ENCODE peak calls at places on chromosomes 3 and 15, in five cellular contexts. One of them, this sample, is unnamed.
A peak's percentile ranks its signal among the peaks of the same experiment; 100 is the strongest.

GRCh38 chr15:58221591-58222241 is 83.5 kb downstream of the AQP9 start:
- DNase-seq in adipocyte: peak; percentile 34
- DNase-seq in cardiac muscle cell: peak; percentile 13
- DNase-seq in HAP-1: no peak
- DNase-seq in right lobe of liver: peak; percentile 35
- DNase-seq in this sample: no peak

GRCh38 chr3:68874551-68875348 is 57.6 kb downstream of the TAFA4 start:
- DNase-seq in adipocyte: no peak
- DNase-seq in cardiac muscle cell: no peak
- DNase-seq in HAP-1: no peak
- DNase-seq in right lobe of liver: no peak
- DNase-seq in this sample: no peak

GRCh38 chr15:28075482-28076029 is 23.6 kb downstream of the OCA2 start:
- DNase-seq in adipocyte: no peak
- DNase-seq in cardiac muscle cell: no peak
- DNase-seq in HAP-1: no peak
- DNase-seq in right lobe of liver: no peak
- DNase-seq in this sample: no peak

GRCh38 chr3:153339065-153339464 is 177.0 kb downstream of the RAP2B start:
- DNase-seq in adipocyte: no peak
- DNase-seq in cardiac muscle cell: no peak
- DNase-seq in HAP-1: no peak
- DNase-seq in right lobe of liver: no peak
- DNase-seq in this sample: no peak

GRCh38 chr3:101119535-101119934 is 126.3 kb upstream of the ABI3BP start:
- DNase-seq in adipocyte: peak; percentile 72
- DNase-seq in cardiac muscle cell: no peak
- DNase-seq in HAP-1: no peak
- DNase-seq in right lobe of liver: no peak
- DNase-seq in this sample: no peak

GRCh38 chr15:74907277-74907870 is 723 bp upstream of the FAM219B start:
- DNase-seq in adipocyte: no peak
- DNase-seq in cardiac muscle cell: peak; percentile 71
- DNase-seq in HAP-1: no peak
- DNase-seq in right lobe of liver: no peak
- DNase-seq in this sample: peak; percentile 22

GRCh38 chr3:161316006-161316689 is 55.2 kb downstream of the SPTSSB start:
- DNase-seq in adipocyte: peak; percentile 11
- DNase-seq in cardiac muscle cell: no peak
- DNase-seq in HAP-1: no peak
- DNase-seq in right lobe of liver: no peak
- DNase-seq in this sample: no peak

GRCh38 chr3:2727566-2728318 is 382.4 kb downstream of the IL5RA start:
- DNase-seq in adipocyte: no peak
- DNase-seq in cardiac muscle cell: no peak
- DNase-seq in HAP-1: no peak
- DNase-seq in right lobe of liver: no peak
- DNase-seq in this sample: no peak

GRCh38 chr3:5330152-5330810 is 142.8 kb downstream of the EDEM1 start:
- DNase-seq in adipocyte: no peak
- DNase-seq in cardiac muscle cell: no peak
- DNase-seq in HAP-1: no peak
- DNase-seq in right lobe of liver: no peak
- DNase-seq in this sample: no peak

GRCh38 chr3:21894459-21895083 is 143.6 kb upstream of the ZNF385D start:
- DNase-seq in adipocyte: peak; percentile 69
- DNase-seq in cardiac muscle cell: peak; percentile 37
- DNase-seq in HAP-1: peak; percentile 6
- DNase-seq in right lobe of liver: no peak
- DNase-seq in this sample: no peak

GRCh38 chr15:60843482-60843881 is 364.5 kb upstream of the ICE2 start:
- DNase-seq in adipocyte: no peak
- DNase-seq in cardiac muscle cell: no peak
- DNase-seq in HAP-1: no peak
- DNase-seq in right lobe of liver: no peak
- DNase-seq in this sample: no peak

GRCh38 chr15:76529911-76530310 is 193.3 kb downstream of the ISL2 start:
- DNase-seq in adipocyte: peak; percentile 7
- DNase-seq in cardiac muscle cell: no peak
- DNase-seq in HAP-1: no peak
- DNase-seq in right lobe of liver: no peak
- DNase-seq in this sample: no peak

GRCh38 chr15:75091814-75092213 is 68.4 kb downstream of the PPCDC start:
- DNase-seq in adipocyte: no peak
- DNase-seq in cardiac muscle cell: no peak
- DNase-seq in HAP-1: no peak
- DNase-seq in right lobe of liver: no peak
- DNase-seq in this sample: no peak

GRCh38 chr3:40120816-40121215 is 188.7 kb upstream of the EIF1B start:
- DNase-seq in adipocyte: peak; percentile 84
- DNase-seq in cardiac muscle cell: peak; percentile 56
- DNase-seq in HAP-1: no peak
- DNase-seq in right lobe of liver: no peak
- DNase-seq in this sample: no peak

GRCh38 chr15:64774556-64775523 is 549 bp downstream of the RBPMS2 start:
- DNase-seq in adipocyte: peak; percentile 58
- DNase-seq in cardiac muscle cell: peak; percentile 69
- DNase-seq in HAP-1: no peak
- DNase-seq in right lobe of liver: peak; percentile 41
- DNase-seq in this sample: peak; percentile 71

GRCh38 chr3:4533489-4534443 is 40.6 kb downstream of the ITPR1 start:
- DNase-seq in adipocyte: peak; percentile 57
- DNase-seq in cardiac muscle cell: no peak
- DNase-seq in HAP-1: no peak
- DNase-seq in right lobe of liver: peak; percentile 54
- DNase-seq in this sample: no peak

DNA sequence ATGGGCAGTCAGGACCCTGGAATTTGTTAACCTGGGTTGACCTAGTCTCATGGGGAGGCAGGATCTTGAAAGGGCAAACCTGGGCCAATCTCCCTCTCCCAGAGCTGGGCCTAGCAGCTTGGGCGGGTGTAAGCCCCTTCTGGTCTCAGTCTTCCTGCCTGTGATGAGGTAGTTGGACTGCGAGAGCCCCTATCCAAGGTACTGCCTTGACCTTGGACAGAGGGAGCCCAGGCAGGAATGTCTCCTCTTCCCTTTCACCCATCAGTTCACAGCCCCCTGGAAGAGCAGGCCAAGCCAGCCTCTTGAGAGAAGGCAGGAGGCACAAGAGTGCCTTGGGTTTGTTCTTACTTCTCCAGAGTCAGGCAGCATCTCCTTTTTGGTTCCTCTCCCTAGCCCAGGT is 24.7 kb upstream of the SEMA3F start:
- DNase-seq in adipocyte: no peak
- DNase-seq in cardiac muscle cell: no peak
- DNase-seq in HAP-1: no peak
- DNase-seq in right lobe of liver: no peak
- DNase-seq in this sample: no peak
- H3K9me3 ChIP-seq in adipocyte: no peaks in the 10 kb centered on the region
- H3K9me3 ChIP-seq in cardiac muscle cell: no peaks in the 10 kb centered on the region
- H3K9me3 ChIP-seq in HAP-1: no peaks in the 10 kb centered on the region
- H3K9me3 ChIP-seq in right lobe of liver: no peaks in the 10 kb centered on the region
- H3K9me3 ChIP-seq in this sample: no peaks in the 10 kb centered on the region

GRCh38 chr3:71012971-71013370 is 570.6 kb downstream of the FOXP1 start:
- DNase-seq in adipocyte: no peak
- DNase-seq in cardiac muscle cell: no peak
- DNase-seq in HAP-1: no peak
- DNase-seq in right lobe of liver: no peak
- DNase-seq in this sample: no peak

GRCh38 chr3:71022552-71023335 is 560.8 kb downstream of the FOXP1 start:
- DNase-seq in adipocyte: peak; percentile 16
- DNase-seq in cardiac muscle cell: peak; percentile 37
- DNase-seq in HAP-1: peak; percentile 93
- DNase-seq in right lobe of liver: no peak
- DNase-seq in this sample: no peak

GRCh38 chr3:71016141-71016845 is 567.2 kb downstream of the FOXP1 start:
- DNase-seq in adipocyte: peak; percentile 69
- DNase-seq in cardiac muscle cell: no peak
- DNase-seq in HAP-1: no peak
- DNase-seq in right lobe of liver: no peak
- DNase-seq in this sample: no peak

DNA sequence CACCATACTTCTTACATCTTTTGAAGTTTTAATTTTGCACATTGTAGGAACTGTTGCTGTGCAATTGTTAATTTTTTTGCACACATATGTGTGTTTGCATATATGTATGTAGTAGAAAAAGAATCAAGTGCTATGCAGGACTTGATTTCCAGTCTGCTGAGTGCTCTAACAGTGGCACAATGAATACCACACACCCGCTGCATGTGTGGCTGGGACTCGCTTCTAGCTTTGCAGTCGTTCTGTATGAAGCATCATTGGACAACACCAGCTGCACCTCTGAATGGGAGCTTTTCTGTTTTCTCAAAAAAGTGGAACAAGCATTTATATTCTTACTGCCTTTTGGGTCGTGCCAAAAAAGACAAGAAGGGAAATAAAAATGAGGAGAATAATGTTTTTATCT is 564.7 kb downstream of the FOXP1 start:
- DNase-seq in adipocyte: no peak
- DNase-seq in cardiac muscle cell: no peak
- DNase-seq in HAP-1: no peak
- DNase-seq in right lobe of liver: no peak
- DNase-seq in this sample: no peak
- H3K4me1 ChIP-seq in adipocyte: peaks cover 11% of the 10 kb centered on the region
- H3K4me1 ChIP-seq in cardiac muscle cell: no peaks in the 10 kb centered on the region
- H3K4me1 ChIP-seq in HAP-1: peaks cover 12% of the 10 kb centered on the region
- H3K4me1 ChIP-seq in right lobe of liver: peaks cover 26% of the 10 kb centered on the region
- H3K4me1 ChIP-seq in this sample: no peaks in the 10 kb centered on the region

GRCh38 chr3:14861031-14861430 is 42.3 kb downstream of the FGD5 start:
- DNase-seq in adipocyte: no peak
- DNase-seq in cardiac muscle cell: no peak
- DNase-seq in HAP-1: no peak
- DNase-seq in right lobe of liver: no peak
- DNase-seq in this sample: no peak

GRCh38 chr3:14863324-14864100 is 44.8 kb downstream of the FGD5 start:
- DNase-seq in adipocyte: no peak
- DNase-seq in cardiac muscle cell: no peak
- DNase-seq in HAP-1: no peak
- DNase-seq in right lobe of liver: no peak
- DNase-seq in this sample: no peak

GRCh38 chr3:14862661-14863230 is 44.0 kb downstream of the FGD5 start:
- DNase-seq in adipocyte: no peak
- DNase-seq in cardiac muscle cell: no peak
- DNase-seq in HAP-1: no peak
- DNase-seq in right lobe of liver: no peak
- DNase-seq in this sample: no peak

GRCh38 chr3:14861451-14862302 is 42.9 kb downstream of the FGD5 start:
- DNase-seq in adipocyte: no peak
- DNase-seq in cardiac muscle cell: no peak
- DNase-seq in HAP-1: no peak
- DNase-seq in right lobe of liver: no peak
- DNase-seq in this sample: no peak

GRCh38 chr3:14862303-14862660 is 43.5 kb downstream of the FGD5 start:
- DNase-seq in adipocyte: no peak
- DNase-seq in cardiac muscle cell: no peak
- DNase-seq in HAP-1: no peak
- DNase-seq in right lobe of liver: no peak
- DNase-seq in this sample: no peak
- H3K27me3 ChIP-seq in adipocyte: peaks cover 40% of the 10 kb centered on the region
- H3K27me3 ChIP-seq in cardiac muscle cell: no peaks in the 10 kb centered on the region
- H3K27me3 ChIP-seq in HAP-1: peaks cover 6% of the 10 kb centered on the region
- H3K27me3 ChIP-seq in right lobe of liver: no peaks in the 10 kb centered on the region
- H3K27me3 ChIP-seq in this sample: no peaks in the 10 kb centered on the region

GRCh38 chr15:25798207-25798931 is 64.8 kb downstream of the ATP10A start:
- DNase-seq in adipocyte: peak; percentile 27
- DNase-seq in cardiac muscle cell: no peak
- DNase-seq in HAP-1: no peak
- DNase-seq in right lobe of liver: no peak
- DNase-seq in this sample: no peak
- H3K9me3 ChIP-seq in adipocyte: no peaks in the 10 kb centered on the region
- H3K9me3 ChIP-seq in cardiac muscle cell: no peaks in the 10 kb centered on the region
- H3K9me3 ChIP-seq in HAP-1: no peaks in the 10 kb centered on the region
- H3K9me3 ChIP-seq in right lobe of liver: no peaks in the 10 kb centered on the region
- H3K9me3 ChIP-seq in this sample: no peaks in the 10 kb centered on the region

GRCh38 chr15:92616621-92617179 is 38.9 kb downstream of the FAM174B start:
- DNase-seq in adipocyte: no peak
- DNase-seq in cardiac muscle cell: no peak
- DNase-seq in HAP-1: no peak
- DNase-seq in right lobe of liver: no peak
- DNase-seq in this sample: no peak
- H3K4me1 ChIP-seq in adipocyte: peaks cover 27% of the 10 kb centered on the region
- H3K4me1 ChIP-seq in cardiac muscle cell: peaks cover 16% of the 10 kb centered on the region
- H3K4me1 ChIP-seq in HAP-1: no peaks in the 10 kb centered on the region
- H3K4me1 ChIP-seq in right lobe of liver: peaks cover 40% of the 10 kb centered on the region
- H3K4me1 ChIP-seq in this sample: peaks cover 43% of the 10 kb centered on the region

GRCh38 chr15:89362203-89363101 is 27.8 kb upstream of the POLG start:
- DNase-seq in adipocyte: no peak
- DNase-seq in cardiac muscle cell: no peak
- DNase-seq in HAP-1: no peak
- DNase-seq in right lobe of liver: no peak
- DNase-seq in this sample: no peak
- H3K27me3 ChIP-seq in adipocyte: peaks cover 90% of the 10 kb centered on the region
- H3K27me3 ChIP-seq in cardiac muscle cell: peaks cover 100% of the 10 kb centered on the region
- H3K27me3 ChIP-seq in HAP-1: peaks cover 89% of the 10 kb centered on the region
- H3K27me3 ChIP-seq in right lobe of liver: peaks cover 69% of the 10 kb centered on the region
- H3K27me3 ChIP-seq in this sample: peaks cover 82% of the 10 kb centered on the region

This sample was measured in pancreas.